ENCODE peak calls at places on chromosomes 5 and 9, in five cellular contexts. U, D, O, J and W are unnamed samples.
A peak's percentile ranks its signal among the peaks of the same experiment; 100 is the strongest.

GRCh38 chr9:127045148-127045547 is 77.3 kb downstream of the ANGPTL2 start:
- DNase-seq in U (no peak), D (no peak), J (no peak), O (no peak), W (no peak)

GRCh38 chr5:139804800-139805397 is 9.3 kb downstream of the PSD2 start:
- DNase-seq in J (no peak), O (no peak), D (peak; percentile 20), U (no peak), W (no peak)

GRCh38 chr5:56480305-56481146 is 247.4 kb upstream of the ANKRD55 start:
- DNase-seq in D (peak; percentile 88), O (peak; percentile 67), J (peak; percentile 35), U (peak; percentile 62), W (no peak)

GRCh38 chr9:124133752-124134151 is 122.2 kb downstream of the LHX2 start:
- DNase-seq in D (peak; percentile 76), U (peak; percentile 4), J (peak; percentile 82), O (no peak), W (no peak)

GRCh38 chr5:121974261-121974660 is 12.5 kb downstream of the SRFBP1 start:
- DNase-seq in D (no peak), O (no peak), J (no peak), U (no peak), W (no peak)

GRCh38 chr5:137825165-137825564 is 42.5 kb upstream of the MYOT start:
- DNase-seq in U (no peak), D (no peak), O (no peak), J (no peak), W (no peak)

GRCh38 chr5:8906303-8906967 is 639.4 kb downstream of the SEMA5A start:
- DNase-seq in U (no peak), D (no peak), O (no peak), J (no peak), W (peak; percentile 30)

GRCh38 chr9:123851851-123852250 is 78.1 kb downstream of the DENND1A start:
- DNase-seq in J (no peak), U (no peak), O (no peak), D (no peak), W (no peak)

GRCh38 chr9:127211983-127212382 is 52.6 kb upstream of the GARNL3 start:
- DNase-seq in J (no peak), U (no peak), O (no peak), D (no peak), W (no peak)

GRCh38 chr9:125979383-125979782 is 232.2 kb downstream of the PBX3 start:
- DNase-seq in U (no peak), O (no peak), J (no peak), D (no peak), W (no peak)

GRCh38 chr5:115589043-115589442 is 13.2 kb downstream of the TICAM2 start:
- DNase-seq in J (no peak), U (no peak), O (no peak), D (no peak), W (no peak)

GRCh38 chr5:88833371-88834107 is 49.4 kb downstream of the MEF2C start:
- DNase-seq in U (peak; percentile 42), J (no peak), O (no peak), D (no peak), W (no peak)